ENCODE peak calls at places on chromosome 6, in nine cellular contexts. O is upper lobe of right lung, P is nephron progenitor cell, I is Caco-2, A is fibroblast of villous mesenchyme, W is foreskin fibroblast, T is activated B cell treated with CpG ODN at 0.5 μM for 24 hours, N is B cell, U is A673. Y is an unnamed sample.

GRCh38 chr6:156102129-156102528 is 646.5 kb upstream of the NOX3 start:
- DNase-seq in O (no peak), P (no peak), I (peak; percentile 30), A (peak; percentile 22), W (no peak), T (no peak), N (no peak), U (peak; percentile 48), Y (no peak)

GRCh38 chr6:3592371-3592941 is 135.6 kb upstream of the SLC22A23 start:
- DNase-seq in O (no peak), P (no peak), I (peak; percentile 41), A (peak; percentile 94), W (peak; percentile 95), T (no peak), N (no peak), U (peak; percentile 17), Y (peak; percentile 61)

GRCh38 chr6:167932468-167933276 is 64.8 kb upstream of the KIF25 start:
- DNase-seq in O (no peak), P (no peak), I (peak; percentile 70), A (peak; percentile 63), W (peak; percentile 44), T (no peak), N (no peak), U (no peak), Y (no peak)

GRCh38 chr6:91569071-91569470 is 982.2 kb upstream of the MAP3K7 start:
- DNase-seq in O (no peak), P (no peak), I (no peak), A (peak; percentile 12), W (peak; percentile 0), T (no peak), N (no peak), U (peak; percentile 12), Y (no peak)

GRCh38 chr6:22892452-22892851 is 323.1 kb downstream of the HDGFL1 start:
- DNase-seq in O (no peak), P (no peak), I (no peak), A (peak; percentile 94), W (peak; percentile 93), T (no peak), N (no peak), U (peak; percentile 41), Y (no peak)

GRCh38 chr6:146876271-146877151 is 277.7 kb downstream of the ADGB start:
- DNase-seq in O (no peak), P (no peak), I (peak; percentile 29), A (peak; percentile 78), W (no peak), T (no peak), N (no peak), U (peak; percentile 18), Y (peak; percentile 49)

GRCh38 chr6:125886914-125887313 is 69.7 kb upstream of the HINT3 start:
- DNase-seq in O (no peak), P (no peak), I (no peak), A (no peak), W (no peak), T (no peak), N (no peak), U (no peak), Y (no peak)

GRCh38 chr6:19336579-19336978 is 500.6 kb upstream of the ID4 start:
- DNase-seq in O (no peak), P (no peak), I (no peak), A (no peak), W (no peak), T (no peak), N (no peak), U (no peak), Y (no peak)

GRCh38 chr6:53426544-53427270 is 78.0 kb upstream of the ELOVL5 start:
- DNase-seq in O (no peak), P (no peak), I (no peak), A (no peak), W (no peak), T (no peak), N (no peak), U (no peak), Y (no peak)

GRCh38 chr6:132730560-132730959 is 16.7 kb upstream of the VNN1 start:
- DNase-seq in O (no peak), P (no peak), I (no peak), A (peak; percentile 82), W (peak; percentile 64), T (no peak), N (no peak), U (no peak), Y (no peak)

GRCh38 chr6:90915224-90915915 is 328.5 kb upstream of the MAP3K7 start:
- DNase-seq in O (no peak), P (no peak), I (no peak), A (no peak), W (no peak), T (no peak), N (no peak), U (no peak), Y (no peak)

DNA sequence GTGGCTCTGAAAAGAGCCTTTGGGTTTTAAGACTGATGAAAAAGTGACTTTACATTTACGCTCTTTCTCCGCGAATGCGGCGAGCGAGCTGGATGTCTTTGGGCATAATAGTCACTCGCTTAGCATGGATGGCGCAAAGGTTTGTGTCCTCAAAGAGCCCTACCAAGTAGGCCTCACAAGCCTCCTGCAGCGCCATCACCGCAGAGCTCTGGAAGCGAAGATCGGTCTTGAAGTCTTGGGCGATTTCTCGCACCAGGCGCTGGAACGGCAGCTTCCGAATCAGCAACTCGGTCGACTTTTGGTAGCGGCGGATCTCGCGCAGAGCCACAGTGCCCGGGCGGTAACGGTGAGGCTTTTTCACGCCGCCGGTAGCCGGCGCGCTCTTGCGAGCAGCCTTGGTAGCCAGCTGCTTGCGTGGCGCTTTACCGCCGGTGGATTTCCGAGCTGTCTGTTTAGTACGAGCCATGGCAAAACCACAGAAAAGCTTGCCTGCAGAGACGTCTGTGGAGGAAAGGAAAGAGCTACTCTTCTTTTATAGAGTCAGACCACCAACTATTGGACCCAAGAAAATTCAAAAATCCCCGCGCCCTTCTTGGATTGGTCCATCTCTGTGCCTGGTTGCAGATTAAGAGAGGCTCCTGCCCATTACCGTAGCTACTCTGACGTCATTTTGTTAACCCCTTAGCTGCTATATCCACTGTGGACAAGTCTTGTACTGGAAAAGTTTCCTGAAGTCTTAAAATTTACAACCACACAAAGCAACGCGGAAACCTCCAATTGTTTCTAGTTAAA is 55.4 kb upstream of the HFE start:
- DNase-seq in O (peak; percentile 73), P (peak; percentile 83), I (peak; percentile 95), A (peak; percentile 98), W (peak; percentile 95), T (peak; percentile 55), N (peak; percentile 84), U (peak; percentile 99), Y (peak; percentile 68)
- TF ChIP-seq CTCF in O (no peak), P (no peak), I (no peak), A (peak; percentile 22), W (peak; percentile 15), T (no peak), N (no peak), U (peak; percentile 33), Y (no peak)

GRCh38 chr6:123677897-123678296 is 41.1 kb upstream of the TRDN start:
- DNase-seq in O (no peak), P (no peak), I (no peak), A (no peak), W (no peak), T (no peak), N (no peak), U (no peak), Y (no peak)

GRCh38 chr6:123687864-123688263 is 51.1 kb upstream of the TRDN start:
- DNase-seq in O (no peak), P (no peak), I (no peak), A (no peak), W (no peak), T (no peak), N (no peak), U (no peak), Y (no peak)

GRCh38 chr6:123676793-123677192 is 40.0 kb upstream of the TRDN start:
- DNase-seq in O (no peak), P (no peak), I (no peak), A (no peak), W (no peak), T (no peak), N (no peak), U (no peak), Y (no peak)

DNA sequence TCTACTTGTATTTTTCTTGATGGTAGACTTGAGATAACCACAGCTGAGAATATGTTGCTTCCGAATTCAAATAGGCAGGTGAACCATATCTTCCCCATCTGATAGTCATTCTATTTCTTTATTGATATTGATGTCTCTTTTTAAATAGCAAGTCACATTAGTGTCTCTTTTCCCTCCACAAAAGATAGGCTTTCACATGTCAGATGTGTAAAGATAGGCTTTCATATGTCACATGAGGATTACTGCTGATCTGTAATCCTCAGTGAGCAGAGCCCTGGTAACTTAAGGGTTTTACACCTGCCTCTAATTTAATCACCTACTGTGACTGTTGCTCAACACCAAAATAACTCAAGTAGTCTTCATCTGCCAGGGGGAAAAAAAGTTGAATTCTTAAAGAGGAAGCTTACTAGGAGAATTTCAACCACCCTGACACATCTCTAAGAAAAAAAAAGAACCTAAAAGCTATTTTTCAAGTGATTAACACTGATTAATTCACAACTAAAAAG is 45.3 kb upstream of the TRDN start:
- DNase-seq in O (no peak), P (no peak), I (no peak), A (no peak), W (no peak), T (no peak), N (no peak), U (no peak), Y (no peak)
- TF ChIP-seq CTCF in O (no peak), P (no peak), I (no peak), A (no peak), W (no peak), T (no peak), N (no peak), U (no peak), Y (no peak)

DNA sequence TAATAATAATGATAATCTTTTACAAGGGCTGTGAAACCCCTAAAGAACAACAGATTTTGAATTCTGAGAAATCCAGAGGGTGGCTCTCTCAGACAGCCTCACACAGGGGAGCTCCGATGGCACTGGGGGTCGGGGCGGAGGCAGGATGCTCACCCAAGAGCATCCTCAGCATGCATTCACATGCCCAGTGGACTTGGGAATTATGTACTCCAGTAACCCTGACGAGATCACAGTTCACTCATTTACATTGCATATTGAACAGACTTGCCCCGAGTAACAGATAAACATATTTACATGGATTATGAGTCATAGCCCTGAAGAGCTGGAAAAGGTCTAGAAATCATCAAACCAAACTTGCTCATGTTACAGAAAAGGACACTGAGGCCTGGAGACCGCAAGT is 482.7 kb upstream of the JARID2 start:
- DNase-seq in O (no peak), P (no peak), I (no peak), A (peak; percentile 78), W (peak; percentile 67), T (no peak), N (no peak), U (peak; percentile 47), Y (no peak)
- TF ChIP-seq CTCF in O (no peak), P (no peak), I (no peak), A (no peak), W (no peak), T (no peak), N (no peak), U (no peak), Y (no peak)

DNA sequence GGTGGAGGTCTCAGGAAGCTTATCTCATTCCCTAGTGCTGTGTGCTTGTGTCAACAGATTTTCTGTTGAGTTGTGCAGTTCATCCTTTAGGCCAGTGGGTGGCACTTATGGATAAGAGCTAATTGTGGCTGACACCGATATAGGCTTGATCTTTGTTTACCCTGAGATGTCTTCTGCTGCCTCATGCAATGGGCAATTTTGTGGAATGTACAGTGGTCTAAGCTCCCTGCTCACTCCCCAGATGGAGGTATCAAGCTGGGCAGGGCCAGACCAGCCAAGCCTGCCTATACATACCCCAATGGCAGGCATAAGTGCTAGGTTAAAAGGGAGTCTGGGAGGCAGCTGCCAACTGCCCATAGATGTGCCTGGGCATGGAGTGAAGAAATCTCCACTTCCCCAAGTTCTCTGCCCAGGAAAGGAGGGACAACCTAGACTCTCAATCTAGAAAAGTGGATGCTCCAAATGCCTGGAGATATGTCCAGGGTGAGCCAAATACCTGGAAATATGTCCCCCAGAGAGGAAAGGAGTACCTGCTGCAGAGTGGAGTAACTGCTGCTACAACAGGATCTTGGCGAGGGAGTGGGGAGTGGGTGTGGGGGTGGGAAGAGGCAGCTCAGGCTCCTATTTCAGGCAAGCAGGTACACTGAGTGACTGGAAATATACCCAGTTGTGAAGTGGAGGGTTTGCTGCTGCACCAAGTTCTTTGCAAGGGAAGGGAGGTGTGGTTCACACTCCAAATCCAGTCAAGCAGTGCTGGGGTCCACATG is 53.2 kb upstream of the ARG1 start:
- DNase-seq in O (no peak), P (peak; percentile 25), I (peak; percentile 47), A (peak; percentile 50), W (peak; percentile 64), T (no peak), N (no peak), U (peak; percentile 85), Y (no peak)
- TF ChIP-seq CTCF in O (peak; percentile 56), P (peak; percentile 50), I (peak; percentile 52), A (peak; percentile 67), W (peak; percentile 56), T (no peak), N (peak; percentile 64), U (peak; percentile 72), Y (peak; percentile 43)